ENCODE peak calls at places on chromosomes 11 and 22, in seven cellular contexts. B, V, J, D, G, Y and U are unnamed samples. For H3K9me3 and H3K27me3, the result is how much of the 10 kb centered on the place peaks cover.

GRCh38 chr11:12993626-12994025 is 15.5 kb upstream of the RASSF10 start:
- DNase-seq in D (no peak), Y (no peak), B (no peak), J (no peak), V (no peak), G (no peak), U (no peak)

GRCh38 chr11:62677160-62677559 is 1.7 kb downstream of the UBXN1 start:
- DNase-seq in B (no peak), G (no peak), D (no peak), J (no peak), Y (no peak), V (no peak), U (no peak)

GRCh38 chr11:76605338-76606074 is 65.0 kb downstream of the LRRC32 start:
- DNase-seq in B (no peak), Y (no peak), V (no peak), J (no peak), G (no peak), D (no peak), U (no peak)

GRCh38 chr11:128522943-128523518 is 64.3 kb downstream of the ETS1 start:
- DNase-seq in V (no peak), Y (no peak), G (no peak), B (no peak), J (no peak), D (no peak), U (no peak)

GRCh38 chr11:35111171-35112055 is 27.6 kb upstream of the CD44 start:
- DNase-seq in G (no peak), V (no peak), J (no peak), Y (no peak), B (no peak), D (peak), U (peak)

GRCh38 chr22:43739851-43740250 is 72.3 kb downstream of the EFCAB6 start:
- DNase-seq in V (no peak), B (no peak), J (no peak), G (no peak), D (no peak), Y (no peak), U (no peak)

GRCh38 chr11:77506857-77507256 is 33.0 kb upstream of the PAK1 start:
- DNase-seq in G (no peak), B (no peak), D (no peak), V (no peak), J (no peak), Y (no peak), U (no peak)

GRCh38 chr22:45977003-45977395 is at the start of gene WNT7B:
- DNase-seq in G (no peak), V (no peak), J (no peak), Y (no peak), B (no peak), D (no peak), U (peak)

GRCh38 chr11:34358666-34359547 is 1.1 kb upstream of the ABTB2 start:
- DNase-seq in D (peak), G (no peak), J (peak), Y (peak), V (peak), B (peak), U (peak)

GRCh38 chr11:129979046-129979605 is 23.5 kb downstream of the PRDM10 start:
- DNase-seq in G (no peak), Y (no peak), J (no peak), B (no peak), D (no peak), V (no peak), U (no peak)

GRCh38 chr22:30324008-30324730 is 2.6 kb downstream of the TBC1D10A start:
- DNase-seq in J (no peak), D (peak), B (no peak), G (no peak), V (no peak), Y (no peak), U (no peak)

GRCh38 chr11:113182288-113182687 is 132.1 kb upstream of the TTC12 start:
- DNase-seq in J (no peak), D (no peak), V (no peak), B (peak), Y (no peak), G (no peak), U (no peak)

GRCh38 chr11:16154715-16155396 is 201.5 kb downstream of the SOX6 start:
- DNase-seq in D (no peak), B (no peak), J (no peak), V (no peak), G (no peak), Y (no peak), U (no peak)

GRCh38 chr11:123145220-123145619 is 49.8 kb downstream of the CLMP start:
- DNase-seq in Y (no peak), V (peak), G (no peak), B (no peak), D (peak), J (peak), U (peak)

GRCh38 chr22:47287516-47287915 is 525.1 kb downstream of the TBC1D22A start:
- DNase-seq in J (no peak), B (no peak), D (no peak), G (no peak), Y (no peak), V (no peak), U (no peak)

GRCh38 chr22:47285981-47286380 is 523.5 kb downstream of the TBC1D22A start:
- DNase-seq in V (no peak), B (no peak), Y (no peak), G (no peak), J (no peak), D (no peak), U (no peak)

GRCh38 chr22:47284822-47285221 is 522.4 kb downstream of the TBC1D22A start:
- DNase-seq in D (no peak), J (no peak), G (no peak), B (no peak), Y (no peak), V (no peak), U (no peak)

GRCh38 chr22:47288640-47289039 is 526.2 kb downstream of the TBC1D22A start:
- DNase-seq in G (no peak), D (no peak), J (no peak), B (no peak), Y (no peak), V (no peak), U (no peak)

GRCh38 chr22:47286590-47286989 is 524.1 kb downstream of the TBC1D22A start:
- DNase-seq in V (no peak), Y (no peak), J (no peak), D (no peak), B (no peak), G (no peak), U (no peak)
- H3K9me3 ChIP-seq in V (under half), Y (half or more), J (under half), D (under half), B (under half), G (under half), U (under half)

GRCh38 chr11:69636870-69637600 is 3.9 kb upstream of the CCND1 start:
- DNase-seq in B (no peak), G (no peak), V (no peak), J (no peak), Y (no peak), D (no peak), U (no peak)
- H3K27me3 ChIP-seq in B (under half), G (under half), V (under half), J (under half), Y (under half), D (under half), U (under half)

GRCh38 chr11:2631161-2631560 is 68.6 kb downstream of the KCNQ1OT1 start:
- DNase-seq in B (no peak), Y (no peak), V (no peak), J (no peak), D (no peak), G (no peak), U (no peak)
- H3K9me3 ChIP-seq in B (under half), Y (under half), V (half or more), J (under half), D (under half), G (under half), U (under half)

DNA sequence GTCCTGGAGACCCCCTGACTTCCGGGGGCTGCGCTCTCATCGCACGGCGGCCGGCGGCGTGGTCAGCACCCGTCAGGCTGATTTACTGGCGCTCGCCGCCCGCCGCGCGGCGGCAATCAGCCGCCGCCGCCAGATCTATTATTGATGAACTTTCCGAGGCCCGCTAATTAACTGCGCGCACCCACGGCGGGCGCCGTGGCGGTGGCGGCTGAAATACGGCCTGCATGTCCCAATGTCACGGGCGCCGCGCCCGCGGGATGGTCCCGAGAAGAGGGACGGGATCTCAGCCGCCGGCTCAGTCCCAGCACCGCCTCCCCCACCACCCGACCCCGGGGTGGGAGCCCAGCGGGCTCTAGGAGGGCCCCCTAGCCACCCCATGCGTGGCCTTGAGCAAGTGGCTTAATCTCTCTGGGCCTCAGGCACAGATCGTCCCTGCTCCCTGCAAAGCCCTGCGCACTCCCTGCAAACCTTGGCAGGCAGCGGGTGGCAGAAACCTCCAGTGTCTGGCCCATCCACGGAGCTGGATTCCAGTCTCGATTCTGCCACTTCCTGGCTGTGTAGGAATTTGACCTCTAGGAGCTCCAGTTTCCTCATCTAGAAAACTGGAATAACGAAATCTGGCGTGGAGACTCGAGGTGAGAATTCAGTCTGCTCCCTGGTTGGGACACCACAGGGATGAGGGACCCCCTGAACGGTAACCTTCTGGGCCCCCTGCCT is 187.1 kb downstream of the MN1 start:
- DNase-seq in B (no peak), J (no peak), Y (no peak), G (no peak), D (no peak), V (no peak), U (no peak)
- H3K27me3 ChIP-seq in B (under half), J (under half), Y (under half), G (under half), D (under half), V (under half), U (under half)

GRCh38 chr22:48450188-48450825 is 1377.4 kb downstream of the BRD1 start:
- DNase-seq in D (no peak), Y (no peak), V (no peak), J (no peak), G (no peak), B (no peak), U (no peak)
- H3K9me3 ChIP-seq in D (under half), Y (under half), V (under half), J (under half), G (under half), B (under half), U (under half)

GRCh38 chr11:27718853-27719574 is 18.8 kb upstream of the BDNF start:
- DNase-seq in B (no peak), G (no peak), Y (peak), V (no peak), J (no peak), D (peak), U (peak)
- H3K27me3 ChIP-seq in B (under half), G (under half), Y (under half), V (half or more), J (under half), D (under half), U (under half)

GRCh38 chr22:49636214-49636613 is 191.5 kb downstream of the BRD1 start:
- DNase-seq in V (no peak), D (no peak), Y (no peak), J (no peak), G (no peak), B (no peak), U (no peak)

GRCh38 chr22:49638001-49638400 is 189.7 kb downstream of the BRD1 start:
- DNase-seq in D (no peak), B (no peak), G (no peak), Y (no peak), J (no peak), V (no peak), U (no peak)

GRCh38 chr22:49636649-49637048 is 191.0 kb downstream of the BRD1 start:
- DNase-seq in D (no peak), V (no peak), B (no peak), J (no peak), Y (no peak), G (no peak), U (no peak)

GRCh38 chr22:49638788-49639187 is 188.9 kb downstream of the BRD1 start:
- DNase-seq in V (no peak), D (no peak), J (no peak), Y (no peak), G (no peak), B (no peak), U (no peak)

DNA sequence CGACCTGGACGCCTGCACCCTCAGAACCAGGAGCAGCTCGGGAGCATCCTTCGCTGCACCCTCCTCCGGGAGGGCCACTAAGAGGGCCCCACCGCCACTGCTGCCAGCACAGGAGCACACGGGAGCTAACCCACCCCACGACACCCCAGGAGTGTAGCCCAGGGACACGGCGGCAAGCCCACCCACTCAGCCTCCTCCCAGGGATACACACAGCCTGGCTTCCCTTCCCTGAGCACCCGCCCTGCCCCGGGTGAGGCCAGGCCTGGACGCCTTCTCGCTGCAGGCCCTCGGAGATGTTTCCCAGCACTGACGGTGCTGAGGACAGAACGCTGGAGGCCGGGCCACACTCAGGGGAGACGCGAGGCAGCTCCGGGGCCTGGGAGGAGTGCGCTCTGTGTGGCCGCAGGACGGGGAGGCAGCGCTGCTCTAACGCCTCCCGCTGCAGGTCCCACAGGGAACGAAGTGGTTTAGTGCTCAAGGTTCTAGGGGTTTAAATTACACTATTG is 190.4 kb downstream of the BRD1 start:
- DNase-seq in Y (no peak), D (no peak), V (no peak), G (no peak), J (no peak), B (no peak), U (no peak)
- H3K9me3 ChIP-seq in Y (under half), D (under half), V (under half), G (under half), J (under half), B (under half), U (under half)

GRCh38 chr22:39973656-39974055 is 13.5 kb downstream of the TMA7B start:
- DNase-seq in J (no peak), B (no peak), G (no peak), V (no peak), D (no peak), Y (no peak), U (no peak)
- H3K27me3 ChIP-seq in J (under half), B (under half), G (under half), V (under half), D (under half), Y (under half), U (under half)